ENCODE peak calls at places on chromosome 9, in four cellular contexts. K, E, H and T are unnamed samples.

GRCh38 chr9:6771722-6772121 is 13.9 kb downstream of the KDM4C start:
- DNase-seq in K (no peak), E (no peak), H (no peak), T (no peak)

GRCh38 chr9:81083062-81083461 is 606.3 kb downstream of the TLE1 start:
- DNase-seq in K (peak; percentile 60), H (peak; percentile 14), E (peak; percentile 38), T (no peak)

GRCh38 chr9:12658531-12659209 is 34.5 kb upstream of the TYRP1 start:
- DNase-seq in H (no peak), E (no peak), K (no peak), T (no peak)

GRCh38 chr9:116002624-116003023 is 151.0 kb upstream of the PAPPA start:
- DNase-seq in K (no peak), E (peak; percentile 62), H (peak; percentile 54), T (peak; percentile 69)

GRCh38 chr9:97873410-97873809 is 20.4 kb downstream of the FOXE1 start:
- DNase-seq in E (no peak), K (no peak), H (no peak), T (no peak)

GRCh38 chr9:95365766-95366165 is 48.3 kb upstream of the FANCC start:
- DNase-seq in K (no peak), H (no peak), E (no peak), T (no peak)

GRCh38 chr9:16543691-16544090 is 326.8 kb downstream of the BNC2 start:
- DNase-seq in E (peak; percentile 19), K (no peak), H (no peak), T (no peak)

GRCh38 chr9:16068476-16068875 is 515.6 kb downstream of the CCDC171 start:
- DNase-seq in E (peak; percentile 71), K (no peak), H (peak; percentile 65), T (no peak)

GRCh38 chr9:95810133-95810532 is 65.4 kb upstream of the ERCC6L2 start:
- DNase-seq in K (no peak), E (no peak), H (no peak), T (no peak)

GRCh38 chr9:128342971-128343680 is 2.8 kb downstream of the SLC27A4 start:
- DNase-seq in K (no peak), E (no peak), H (no peak), T (no peak)
- H3K4me2 ChIP-seq in K (no peak overlapping the region), E (no peak overlapping the region), H (no peak overlapping the region), T (no peak overlapping the region)

DNA sequence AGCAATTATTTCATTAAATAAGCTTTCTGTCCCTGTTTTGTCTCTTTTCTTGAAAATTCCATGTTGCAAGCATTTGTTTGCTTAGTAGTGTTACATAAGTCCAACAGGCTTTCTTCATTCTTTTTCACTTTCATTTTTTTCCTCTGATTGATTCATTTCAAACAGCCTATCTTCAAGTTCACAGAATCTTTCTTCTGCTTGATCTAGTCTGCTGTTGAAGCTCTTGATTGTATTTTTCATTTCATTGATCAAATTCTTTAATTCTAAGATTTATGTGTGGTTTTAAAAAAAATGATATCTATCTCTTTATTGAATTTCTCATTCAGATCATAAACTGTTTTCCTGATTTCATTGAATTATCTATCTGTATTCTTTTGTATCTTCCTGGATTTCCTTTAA is 20.4 kb upstream of the NFIL3 start:
- DNase-seq in E (no peak), K (no peak), H (no peak), T (no peak)
- H3K4me2 ChIP-seq in E (no peak overlapping the region), K (no peak overlapping the region), H (no peak overlapping the region), T (no peak overlapping the region)

DNA sequence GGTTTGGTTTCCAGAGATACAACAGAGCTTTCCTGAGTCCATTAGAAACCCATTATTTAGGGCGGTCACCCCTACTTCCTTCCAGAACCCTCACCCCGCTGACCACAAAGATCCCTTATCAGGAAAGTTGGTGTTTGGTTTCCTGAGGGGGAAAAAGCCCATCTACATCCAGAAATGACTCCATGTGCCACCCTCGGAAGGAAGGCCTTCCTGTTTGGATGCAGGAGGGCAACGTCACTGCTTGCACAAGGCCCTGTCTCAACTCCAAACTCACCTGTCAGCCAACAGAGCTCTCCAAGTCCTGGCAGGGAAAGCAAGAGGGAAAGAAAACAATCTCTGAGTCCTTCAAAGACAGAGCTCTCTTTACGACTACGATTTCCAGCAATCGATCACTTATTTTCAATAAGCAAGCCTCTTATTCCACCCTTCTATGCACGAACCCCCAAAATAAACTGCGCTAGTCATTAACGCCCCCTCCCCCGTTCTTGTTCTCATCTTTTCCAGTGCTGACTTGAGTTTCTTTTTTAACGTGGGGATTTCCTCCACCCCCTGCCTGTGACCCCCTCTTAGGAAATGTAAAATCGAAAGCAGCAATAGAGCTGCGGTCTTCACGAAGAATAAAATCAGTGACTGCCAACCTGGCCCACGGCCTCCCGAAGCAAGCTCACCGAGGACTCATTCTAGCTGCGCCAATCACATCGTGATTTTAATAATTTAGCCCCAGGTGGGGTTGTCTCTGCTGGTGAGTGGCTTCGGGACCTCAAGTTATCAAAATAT is 35.7 kb upstream of the NTNG2 start:
- DNase-seq in H (no peak), E (no peak), K (no peak), T (no peak)
- H3K4me2 ChIP-seq in H (no peak overlapping the region), E (no peak overlapping the region), K (no peak overlapping the region), T (no peak overlapping the region)

DNA sequence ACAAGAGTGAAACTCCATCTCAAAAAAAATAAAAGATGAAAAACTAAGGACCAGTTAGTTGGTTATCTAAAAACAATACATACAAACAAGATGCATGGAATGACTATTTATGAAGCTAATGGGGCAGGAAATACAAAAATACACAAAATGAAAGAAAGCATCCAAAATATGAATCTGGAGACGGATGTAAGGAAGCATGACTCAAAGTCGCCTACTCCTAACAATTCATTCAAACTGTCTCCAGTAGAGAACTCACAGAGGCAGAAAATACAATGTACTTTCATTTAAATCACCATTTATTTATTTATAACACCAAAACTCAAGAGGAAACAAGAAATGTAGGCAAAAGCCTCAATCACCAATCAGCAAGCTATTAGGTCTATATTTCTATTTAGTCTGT is 68.4 kb downstream of the SCAI start:
- DNase-seq in K (no peak), E (peak; percentile 66), H (peak; percentile 57), T (no peak)
- H3K4me2 ChIP-seq in K (no peak overlapping the region), E (no peak overlapping the region), H (peak overlapping the region; percentile 66), T (no peak overlapping the region)

GRCh38 chr9:134213508-134214394 is 49.4 kb upstream of the RNU6ATAC start:
- DNase-seq in E (no peak), K (no peak), H (no peak), T (no peak)
- H3K4me2 ChIP-seq in E (no peak overlapping the region), K (no peak overlapping the region), H (no peak overlapping the region), T (no peak overlapping the region)

DNA sequence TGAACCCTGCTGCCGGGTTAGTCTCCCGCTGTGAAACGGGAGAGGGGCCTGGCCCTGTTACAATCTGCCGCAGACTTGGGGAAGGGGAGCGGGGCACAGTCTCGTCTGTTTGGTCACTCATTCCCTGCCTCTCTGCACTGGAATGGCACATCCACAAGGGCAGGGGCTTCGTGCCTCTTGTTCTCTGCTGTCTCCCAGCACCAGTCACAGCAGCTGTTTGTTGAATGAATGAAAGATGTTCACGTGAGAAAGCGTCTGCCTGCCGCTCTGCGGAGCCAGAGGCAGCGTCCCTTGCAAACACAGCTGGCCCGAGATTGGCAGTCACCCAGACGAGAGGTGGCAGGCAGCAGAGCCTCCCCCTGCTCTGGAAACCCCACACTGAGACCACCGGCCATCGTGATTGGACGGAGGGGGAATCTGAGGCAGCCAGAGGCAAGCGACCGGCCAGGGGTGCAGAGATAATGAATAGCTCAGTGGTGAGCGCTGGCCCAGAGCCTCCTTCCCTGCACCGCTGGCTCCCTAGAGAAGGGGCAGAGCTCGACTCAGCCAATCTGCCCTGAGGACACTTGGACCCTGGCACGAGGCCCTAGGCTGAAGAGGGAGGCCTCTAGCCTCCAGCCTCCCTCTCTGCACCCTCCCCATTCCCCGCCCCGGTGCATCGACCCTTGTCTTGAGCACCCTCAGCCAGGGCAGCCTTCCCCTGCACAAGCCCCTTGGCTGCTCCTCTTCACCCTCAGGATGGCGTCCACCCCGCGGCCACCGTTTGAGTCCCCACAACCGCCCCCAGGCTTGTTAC is 6.1 kb upstream of the FAM163B start:
- DNase-seq in H (no peak), E (no peak), K (no peak), T (no peak)
- H3K4me2 ChIP-seq in H (no peak overlapping the region), E (no peak overlapping the region), K (no peak overlapping the region), T (no peak overlapping the region)

DNA sequence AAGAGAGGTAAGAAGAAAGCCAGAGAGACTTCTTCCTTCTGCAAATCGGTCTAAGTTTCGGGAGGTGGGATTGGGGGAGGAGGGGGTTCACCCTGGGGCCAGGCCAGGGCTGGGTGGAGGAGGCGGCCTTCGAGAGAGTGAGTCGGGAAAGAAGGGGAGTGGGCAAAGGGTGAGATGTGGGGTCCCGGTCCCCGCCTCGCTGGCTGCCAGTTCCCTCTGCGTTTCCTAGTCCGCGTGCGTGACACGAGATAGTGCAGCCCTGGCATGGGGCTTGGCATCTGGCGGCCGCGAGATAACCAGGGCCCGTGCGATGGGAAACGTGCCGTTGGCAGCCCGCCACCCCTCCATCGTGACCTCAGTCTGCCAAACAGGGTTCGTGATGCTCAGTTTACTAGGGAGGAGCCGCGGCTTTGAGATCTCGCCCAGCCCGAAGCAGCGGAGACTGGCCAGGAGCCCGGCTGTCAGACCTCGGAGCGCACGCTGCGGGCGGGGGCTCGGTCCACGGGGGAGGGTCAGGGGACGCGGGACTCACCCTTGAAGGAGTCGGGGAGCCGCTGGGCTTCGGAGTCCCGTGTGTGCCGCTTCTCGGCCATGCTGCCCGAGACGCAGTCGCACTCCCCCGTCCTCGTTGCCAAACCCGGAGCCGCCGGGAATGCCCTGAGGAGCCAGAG is at the start of gene STOM:
- DNase-seq in K (peak; percentile 83), H (peak; percentile 58), E (peak; percentile 74), T (no peak)
- H3K4me2 ChIP-seq in K (peak within 1 kb of the TSS; percentile 78), H (peak within 1 kb of the TSS; percentile 92), E (peak within 1 kb of the TSS; percentile 91), T (peak within 1 kb of the TSS; percentile 98)

GRCh38 chr9:88344013-88344412 is 44.2 kb upstream of the SPIN1 start:
- DNase-seq in H (no peak), E (no peak), K (no peak), T (no peak)
- H3K4me2 ChIP-seq in H (no peak overlapping the region), E (no peak overlapping the region), K (no peak overlapping the region), T (peak overlapping the region; percentile 38)